ENCODE peak calls at places on chromosomes 2 and 18, in five cellular contexts. L, Z, V, Q and A are unnamed samples.

GRCh38 chr18:62070306-62070705 is 116.5 kb downstream of the PIGN start:
- DNase-seq in L (no peak), Z (no peak), V (no peak), Q (no peak), A (no peak)

GRCh38 chr2:185404578-185404977 is 334.0 kb upstream of the FSIP2 start:
- DNase-seq in L (no peak), Z (no peak), V (no peak), Q (no peak), A (no peak)

GRCh38 chr2:56571074-56571473 is 387.3 kb downstream of the CCDC85A start:
- DNase-seq in L (no peak), Z (no peak), V (no peak), Q (no peak), A (no peak)

GRCh38 chr18:29879763-29880162 is 1162.8 kb downstream of the DSC3 start:
- DNase-seq in L (no peak), Z (no peak), V (no peak), Q (no peak), A (no peak)

GRCh38 chr2:237888389-237888788 is 29.0 kb downstream of the RAMP1 start:
- DNase-seq in L (no peak), Z (no peak), V (no peak), Q (no peak), A (no peak)

GRCh38 chr2:58289029-58289428 is 47.9 kb upstream of the FANCL start:
- DNase-seq in L (no peak), Z (no peak), V (no peak), Q (no peak), A (no peak)

GRCh38 chr2:28355521-28356094 is 37.0 kb upstream of the FOSL2 start:
- DNase-seq in L (no peak), Z (no peak), V (no peak), Q (no peak), A (no peak)

GRCh38 chr2:220935789-220936321 is 636.2 kb downstream of the EPHA4 start:
- DNase-seq in L (no peak), Z (no peak), V (no peak), Q (peak), A (no peak)

GRCh38 chr2:42848270-42848669 is 55.9 kb upstream of the HAAO start:
- DNase-seq in L (no peak), Z (no peak), V (no peak), Q (no peak), A (no peak)

GRCh38 chr2:232951891-232952290 is 61.2 kb downstream of the NGEF start:
- DNase-seq in L (no peak), Z (no peak), V (no peak), Q (no peak), A (no peak)

GRCh38 chr2:197633109-197633657 is 42.2 kb downstream of the RFTN2 start:
- DNase-seq in L (no peak), Z (no peak), V (no peak), Q (peak), A (no peak)

GRCh38 chr2:234495076-234495800 is 1.6 kb downstream of the ARL4C start:
- DNase-seq in L (no peak), Z (no peak), V (no peak), Q (no peak), A (peak)
- TF ChIP-seq CTCF in L (no peak), Z (no peak), V (no peak), Q (no peak), A (no peak)

DNA sequence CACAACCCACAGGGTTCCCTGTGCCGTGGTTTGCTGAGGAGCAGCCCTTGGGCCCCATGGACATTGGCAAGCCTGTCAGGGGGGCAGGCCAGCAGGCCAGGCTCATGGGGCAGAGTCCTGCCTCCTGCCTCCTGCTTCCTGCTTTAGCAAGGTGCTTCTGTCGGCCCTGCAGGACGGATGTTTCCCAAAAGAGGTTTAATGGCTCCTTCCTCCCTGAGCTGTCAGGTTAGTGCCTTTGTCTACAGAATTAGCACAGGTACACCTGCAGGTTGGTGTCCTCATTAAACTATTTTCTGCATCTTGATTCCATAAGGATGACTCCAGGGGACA is 152.3 kb downstream of the TTC32 start:
- DNase-seq in L (no peak), Z (no peak), V (no peak), Q (no peak), A (no peak)
- TF ChIP-seq CTCF in L (no peak), Z (no peak), V (no peak), Q (no peak), A (no peak)

GRCh38 chr2:70994445-70995226 is at the start of gene TEX261:
- DNase-seq in L (peak), Z (peak), V (peak), Q (peak), A (peak)

GRCh38 chr2:70992945-70993688 is 1.6 kb downstream of the TEX261 start:
- DNase-seq in L (no peak), Z (no peak), V (no peak), Q (no peak), A (no peak)

GRCh38 chr2:70994055-70994444 is 623 bp downstream of the TEX261 start:
- DNase-seq in L (no peak), Z (peak), V (no peak), Q (peak), A (no peak)

GRCh38 chr2:70993689-70993986 is 1.0 kb downstream of the TEX261 start:
- DNase-seq in L (no peak), Z (peak), V (no peak), Q (no peak), A (no peak)

GRCh38 chr2:70995227-70995729 is 605 bp upstream of the TEX261 start:
- DNase-seq in L (no peak), Z (peak), V (no peak), Q (peak), A (no peak)
- TF ChIP-seq CTCF in L (peak), Z (peak), V (peak), Q (peak), A (peak)

GRCh38 chr2:205904873-205905272 is 181.1 kb downstream of the INO80D start:
- DNase-seq in L (no peak), Z (no peak), V (no peak), Q (no peak), A (no peak)

GRCh38 chr2:205906419-205906818 is 179.6 kb downstream of the INO80D start:
- DNase-seq in L (no peak), Z (no peak), V (no peak), Q (no peak), A (no peak)

GRCh38 chr2:205902899-205903236 is 183.1 kb downstream of the INO80D start:
- DNase-seq in L (no peak), Z (no peak), V (no peak), Q (no peak), A (no peak)

GRCh38 chr2:205902041-205902898 is 183.7 kb downstream of the INO80D start:
- DNase-seq in L (no peak), Z (no peak), V (no peak), Q (no peak), A (no peak)

DNA sequence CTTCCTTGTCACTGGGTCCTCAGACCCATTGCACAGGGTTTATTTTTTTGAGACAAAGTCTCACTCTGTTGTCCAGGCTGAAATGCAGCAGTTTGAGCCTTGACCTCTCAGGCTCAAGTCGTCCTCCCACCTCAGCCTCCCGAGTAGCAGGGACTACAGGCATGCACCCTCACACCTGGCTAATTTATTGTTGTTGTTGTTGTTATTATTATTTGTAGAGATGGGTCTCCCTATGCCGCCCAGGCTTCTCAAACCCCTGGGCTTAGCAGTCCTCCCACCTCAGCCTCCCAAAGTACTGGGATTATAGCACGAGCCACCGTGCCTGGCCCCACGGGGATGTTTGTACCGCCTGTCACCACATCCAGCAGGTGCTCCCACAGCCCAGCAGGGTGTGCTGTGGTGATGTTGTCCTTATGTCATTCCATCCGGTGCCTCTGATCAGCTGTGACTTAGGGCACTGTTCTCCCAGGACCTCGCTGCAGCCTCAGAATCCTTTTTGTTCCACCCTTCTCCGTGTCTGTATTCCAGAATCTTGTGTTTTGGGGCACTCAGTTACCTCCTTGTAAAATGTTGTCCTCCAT is 182.3 kb downstream of the INO80D start:
- DNase-seq in L (no peak), Z (peak), V (no peak), Q (peak), A (no peak)
- TF ChIP-seq CTCF in L (peak), Z (no peak), V (peak), Q (peak), A (peak)

GRCh38 chr2:79272616-79273015 is 113.1 kb upstream of the REG3A start:
- DNase-seq in L (no peak), Z (no peak), V (no peak), Q (no peak), A (no peak)

GRCh38 chr2:79271456-79271855 is 111.9 kb upstream of the REG3A start:
- DNase-seq in L (no peak), Z (no peak), V (no peak), Q (no peak), A (no peak)

GRCh38 chr2:79275863-79276262 is 116.3 kb upstream of the REG3A start:
- DNase-seq in L (no peak), Z (no peak), V (no peak), Q (no peak), A (no peak)

GRCh38 chr2:79275197-79275596 is 115.6 kb upstream of the REG3A start:
- DNase-seq in L (no peak), Z (no peak), V (no peak), Q (no peak), A (no peak)
- TF ChIP-seq CTCF in L (no peak), Z (no peak), V (no peak), Q (no peak), A (peak)

GRCh38 chr2:54365661-54366060 is 90.5 kb upstream of the SPTBN1 start:
- DNase-seq in L (no peak), Z (no peak), V (no peak), Q (no peak), A (no peak)

DNA sequence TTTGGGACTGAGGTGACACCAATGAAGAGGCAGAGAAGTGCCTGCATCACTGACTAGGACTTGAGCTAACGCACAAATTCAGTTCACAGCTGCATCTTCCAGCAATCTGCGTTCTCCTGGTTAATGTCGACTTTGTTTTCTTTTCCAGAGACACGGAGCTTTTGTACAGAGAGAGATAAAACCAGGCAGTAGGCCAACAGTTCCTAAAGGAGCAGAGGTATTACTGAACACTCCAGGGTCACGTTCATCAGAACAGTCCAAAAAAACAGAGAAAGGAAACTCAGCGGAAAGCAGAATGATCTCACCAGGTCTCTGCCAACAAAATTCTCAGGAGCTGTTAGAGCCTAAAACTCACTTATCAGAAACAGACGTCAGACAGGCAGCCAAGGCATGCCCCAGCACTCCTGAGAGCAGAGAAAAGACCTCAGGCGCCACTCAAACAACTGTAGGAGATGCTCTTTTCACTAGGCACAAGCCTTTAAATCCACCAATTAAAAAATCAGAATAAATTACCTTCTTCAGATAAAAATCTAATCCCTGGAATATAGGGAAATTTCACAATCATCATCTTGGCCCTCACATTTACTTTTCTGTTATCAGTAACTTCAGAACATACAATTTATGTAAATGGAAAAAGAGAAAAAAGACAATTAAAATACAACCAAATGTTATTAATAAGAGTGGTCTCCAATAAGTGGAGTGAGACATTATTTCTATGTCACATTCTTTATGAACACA is 95.9 kb upstream of the SPTBN1 start:
- DNase-seq in L (no peak), Z (no peak), V (peak), Q (no peak), A (no peak)
- TF ChIP-seq CTCF in L (no peak), Z (no peak), V (no peak), Q (no peak), A (no peak)

GRCh38 chr2:38037325-38037724 is 38.6 kb downstream of the CYP1B1 start:
- DNase-seq in L (no peak), Z (no peak), V (no peak), Q (no peak), A (no peak)

GRCh38 chr2:38038682-38039081 is 37.3 kb downstream of the CYP1B1 start:
- DNase-seq in L (no peak), Z (no peak), V (no peak), Q (peak), A (no peak)

GRCh38 chr2:38039111-38039510 is 36.8 kb downstream of the CYP1B1 start:
- DNase-seq in L (no peak), Z (no peak), V (no peak), Q (peak), A (no peak)

GRCh38 chr2:38039511-38039910 is 36.4 kb downstream of the CYP1B1 start:
- DNase-seq in L (no peak), Z (no peak), V (no peak), Q (no peak), A (no peak)

DNA sequence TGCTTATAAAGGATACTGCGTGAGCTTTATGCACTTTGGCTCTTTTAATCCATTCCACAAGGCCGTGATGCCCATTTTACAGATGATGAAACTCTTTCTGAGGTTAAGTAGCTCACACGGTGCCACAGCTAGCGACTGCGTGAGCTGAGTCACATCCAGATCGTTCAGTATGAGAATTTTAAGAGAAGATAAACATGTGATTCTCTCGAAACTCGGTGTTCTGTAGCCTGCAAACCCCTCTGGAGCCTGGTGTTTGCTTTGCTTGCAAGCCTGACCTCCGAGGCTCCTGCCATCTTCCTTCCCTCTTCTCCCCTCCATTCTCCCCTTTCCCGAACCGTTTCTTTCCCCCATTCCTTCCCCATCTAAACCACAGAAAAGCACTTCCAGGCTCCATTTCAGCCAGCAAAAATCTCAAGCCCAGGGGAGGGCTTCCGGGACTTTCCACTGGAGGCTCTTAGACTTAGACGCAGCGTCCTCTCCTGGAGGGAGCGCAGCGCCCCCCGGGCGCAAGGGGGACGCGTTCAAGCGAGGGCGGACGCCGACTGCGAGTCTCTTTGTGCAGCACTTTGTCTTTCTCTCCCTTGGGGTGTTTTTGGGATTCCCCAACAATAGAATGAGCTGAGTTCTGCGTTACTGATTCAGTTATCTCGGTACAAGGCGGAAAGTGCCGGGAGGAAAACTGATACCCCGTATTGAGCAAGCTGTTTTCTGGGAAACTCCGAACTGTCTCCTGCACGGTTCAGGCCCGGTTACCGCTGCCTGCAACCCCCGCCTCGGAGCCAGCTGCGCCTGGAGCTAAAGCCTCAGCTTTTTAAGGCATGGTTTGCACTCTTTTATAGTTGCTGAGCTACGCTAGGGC is 38.0 kb downstream of the CYP1B1 start:
- DNase-seq in L (no peak), Z (peak), V (no peak), Q (peak), A (no peak)
- TF ChIP-seq CTCF in L (peak), Z (peak), V (peak), Q (peak), A (no peak)

DNA sequence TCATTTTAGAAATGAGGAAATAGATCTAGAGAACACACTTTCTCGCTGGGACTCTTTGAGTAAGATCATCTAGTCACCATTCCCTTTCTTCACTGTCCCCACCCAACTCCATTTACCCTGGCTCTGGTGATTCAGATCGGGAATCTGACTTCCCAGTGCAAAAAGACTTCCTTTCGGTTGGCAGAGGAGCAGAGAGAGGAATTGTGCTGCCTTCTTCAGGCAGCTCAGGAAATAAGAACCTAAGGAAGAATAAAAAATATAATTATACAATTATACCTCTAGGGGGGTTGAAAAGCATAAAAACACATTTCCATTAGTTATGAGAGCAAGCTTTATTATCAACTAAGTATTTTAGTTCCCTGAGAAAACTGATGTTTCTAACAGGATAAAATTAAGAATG is 9.3 kb upstream of the MPP4 start:
- DNase-seq in L (no peak), Z (no peak), V (peak), Q (no peak), A (no peak)
- TF ChIP-seq CTCF in L (peak), Z (no peak), V (peak), Q (no peak), A (no peak)

DNA sequence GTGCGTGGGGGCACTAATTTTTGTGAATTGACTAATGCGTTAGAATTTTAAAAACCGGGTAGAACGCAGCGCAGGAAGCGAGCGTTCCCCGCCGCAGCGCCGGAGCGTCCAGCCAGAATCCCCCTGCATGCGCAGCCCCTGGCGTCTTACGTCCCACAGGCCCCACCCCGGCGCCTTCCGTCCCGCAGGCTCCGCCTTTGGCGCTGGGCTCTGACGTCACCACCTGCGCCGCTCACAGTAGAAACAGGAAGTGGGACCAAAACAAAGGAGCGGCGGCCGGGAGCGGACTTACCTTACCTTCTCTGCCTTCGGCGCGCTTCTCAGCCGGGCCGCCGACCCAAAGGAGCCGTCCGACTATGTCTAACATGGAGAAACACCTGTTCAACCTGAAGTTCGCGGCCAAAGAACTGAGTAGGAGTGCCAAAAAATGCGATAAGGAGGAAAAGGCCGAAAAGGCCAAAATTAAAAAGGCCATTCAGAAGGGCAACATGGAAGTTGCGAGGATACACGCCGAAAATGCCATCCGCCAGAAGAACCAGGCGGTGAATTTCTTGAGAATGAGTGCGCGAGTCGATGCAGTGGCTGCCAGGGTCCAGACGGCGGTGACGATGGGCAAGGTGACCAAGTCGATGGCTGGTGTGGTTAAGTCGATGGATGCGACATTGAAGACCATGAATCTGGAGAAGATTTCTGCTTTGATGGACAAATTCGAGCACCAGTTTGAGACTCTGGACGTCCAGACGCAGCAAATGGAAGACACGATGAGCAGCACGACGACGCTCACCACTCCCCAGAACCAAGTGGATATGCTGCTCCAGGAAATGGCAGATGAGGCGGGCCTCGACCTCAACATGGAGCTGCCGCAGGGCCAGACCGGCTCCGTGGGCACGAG is at the start of gene CHMP1B:
- DNase-seq in L (peak), Z (peak), V (peak), Q (peak), A (peak)
- TF ChIP-seq CTCF in L (no peak), Z (no peak), V (no peak), Q (no peak), A (no peak)

DNA sequence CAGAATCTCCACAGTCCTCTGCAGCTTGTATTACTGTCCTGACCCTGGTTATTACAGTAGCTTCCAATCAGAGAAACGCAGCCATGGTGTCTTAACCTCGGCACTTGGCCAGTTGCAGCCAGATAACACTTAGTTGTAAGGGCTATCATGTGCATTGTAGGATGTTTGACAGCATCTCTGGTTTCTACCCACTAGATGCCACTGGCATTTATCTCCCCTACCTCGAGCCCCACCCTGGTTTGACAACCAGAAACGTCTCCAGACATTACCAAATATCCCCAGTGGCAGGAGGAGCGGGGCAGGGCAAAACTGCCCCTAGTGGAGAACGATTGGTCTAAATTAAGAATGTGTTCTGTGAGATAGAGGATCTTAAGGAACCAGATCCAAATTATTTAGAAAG is 13.1 kb downstream of the DSG2 start:
- DNase-seq in L (no peak), Z (no peak), V (no peak), Q (no peak), A (no peak)
- TF ChIP-seq CTCF in L (no peak), Z (peak), V (no peak), Q (peak), A (peak)